ENCODE peak calls at places on chromosomes 1 and 21, in eight cellular contexts. U is T-helper 2 cell; N is activated CD4-positive, alpha-beta memory T cell treated with anti-CD3 and anti-CD28 coated beads for 36 hours; T is stimulated activated CD8-positive, alpha-beta memory T cell treated with anti-CD3 and anti-CD28 coated beads, Interleukin-7, amount 100 ng/mL, for 1 hour; C is uterus; V is activated T-helper 1 cell treated with Interleukin-2 at 50 U/mL for 16 hours; L is B cell; K is NCI-H510A. E is an unnamed sample.

GRCh38 chr1:19011832-19012231 is 55.4 kb upstream of the IFFO2 start:
- DNase-seq in K (no peak), C (no peak), V (no peak), N (no peak), U (no peak), L (no peak), T (no peak), E (no peak)

GRCh38 chr1:207908112-207908734 is 2.7 kb downstream of the CD34 start:
- DNase-seq in T (no peak), C (peak; percentile 62), N (no peak), L (no peak), K (no peak), V (no peak), U (no peak), E (peak; percentile 64)

GRCh38 chr1:180156631-180157091 is 2.0 kb downstream of the QSOX1 start:
- DNase-seq in N (no peak), C (no peak), V (no peak), U (no peak), K (no peak), L (no peak), T (no peak), E (no peak)

GRCh38 chr1:4693891-4694290 is 39.5 kb downstream of the AJAP1 start:
- DNase-seq in C (no peak), U (no peak), K (no peak), V (no peak), N (no peak), T (no peak), L (no peak), E (no peak)

GRCh38 chr1:160376525-160377131 is 9.8 kb downstream of the NHLH1 start:
- DNase-seq in K (no peak), N (peak; percentile 33), U (peak; percentile 72), L (peak; percentile 67), C (peak; percentile 28), T (no peak), V (no peak), E (peak; percentile 33)

GRCh38 chr1:151516031-151516511 is 4.9 kb downstream of the CGN start:
- DNase-seq in K (no peak), T (no peak), C (no peak), N (no peak), V (no peak), L (no peak), U (no peak), E (no peak)

GRCh38 chr1:152886090-152886489 is 8.0 kb downstream of the SMCP start:
- DNase-seq in K (no peak), U (no peak), C (no peak), N (no peak), L (no peak), V (no peak), T (no peak), E (no peak)

GRCh38 chr1:244163861-244164562 is 112.9 kb downstream of the ZBTB18 start:
- DNase-seq in L (no peak), C (peak; percentile 71), N (no peak), T (no peak), K (no peak), U (no peak), V (no peak), E (no peak)

GRCh38 chr1:211684791-211685190 is 9.4 kb upstream of the NEK2 start:
- DNase-seq in L (no peak), V (no peak), C (no peak), N (no peak), K (no peak), T (no peak), U (no peak), E (no peak)

GRCh38 chr1:237799762-237800474 is 90.8 kb downstream of the ZP4 start:
- DNase-seq in T (peak; percentile 1), L (no peak), K (no peak), V (no peak), C (no peak), N (peak; percentile 54), U (peak; percentile 83), E (no peak)

GRCh38 chr1:162721471-162721870 is 69.0 kb upstream of the HSD17B7 start:
- DNase-seq in N (no peak), K (no peak), T (no peak), L (no peak), C (no peak), U (no peak), V (no peak), E (no peak)

GRCh38 chr1:65323246-65323645 is 13.9 kb downstream of the DNAJC6 start:
- DNase-seq in C (no peak), K (no peak), V (no peak), T (no peak), U (no peak), N (no peak), L (no peak), E (no peak)

GRCh38 chr1:67572594-67573221 is 112.3 kb upstream of the GADD45A start:
- DNase-seq in U (no peak), N (no peak), L (no peak), C (no peak), T (no peak), V (no peak), K (peak; percentile 61), E (no peak)

GRCh38 chr1:6603851-6604558 is 1.3 kb upstream of the KLHL21 start:
- DNase-seq in V (peak; percentile 10), L (no peak), K (no peak), N (peak; percentile 50), C (peak; percentile 81), T (no peak), U (peak; percentile 51), E (peak; percentile 79)

GRCh38 chr21:43884012-43884860 is 19.2 kb downstream of the AGPAT3 start:
- DNase-seq in T (no peak), U (peak; percentile 35), N (peak; percentile 52), L (no peak), K (peak; percentile 67), V (no peak), C (no peak), E (no peak)

GRCh38 chr1:116415699-116416533 is 42.9 kb downstream of the ATP1A1 start:
- DNase-seq in N (no peak), T (no peak), L (no peak), V (no peak), U (peak; percentile 45), C (no peak), K (peak; percentile 8), E (peak; percentile 60)

GRCh38 chr1:61253059-61253735 is 170.8 kb downstream of the NFIA start:
- DNase-seq in L (no peak), U (no peak), C (peak; percentile 78), K (peak; percentile 80), V (no peak), T (no peak), N (no peak), E (peak; percentile 87)

GRCh38 chr1:84260852-84261518 is 40.5 kb upstream of the SAMD13 start:
- DNase-seq in L (no peak), K (no peak), V (no peak), C (no peak), N (no peak), U (no peak), T (no peak), E (no peak)

GRCh38 chr1:107352850-107353249 is 212.0 kb downstream of the NTNG1 start:
- DNase-seq in U (no peak), K (no peak), C (no peak), L (no peak), N (no peak), V (no peak), T (no peak), E (no peak)